ENCODE peak calls at places on chromosomes 6 and 20, in five cellular contexts. H is body of pancreas, C is aorta, G is esophagus squamous epithelium, I is cardiac muscle cell. Y is an unnamed sample.

GRCh38 chr20:887137-887536 is 29.0 kb downstream of the ANGPT4 start:
- DNase-seq in H (no peak), C (no peak), G (no peak), I (no peak), Y (peak; percentile 52)

GRCh38 chr6:71012871-71013456 is 56.1 kb upstream of the B3GAT2 start:
- DNase-seq in H (no peak), C (no peak), G (no peak), I (peak; percentile 70), Y (peak; percentile 21)

GRCh38 chr6:52399511-52400315 is 20.4 kb upstream of the EFHC1 start:
- DNase-seq in H (peak; percentile 35), C (no peak), G (no peak), I (peak; percentile 77), Y (peak; percentile 70)

GRCh38 chr20:38895098-38895949 is 30.9 kb upstream of the FAM83D start:
- DNase-seq in H (no peak), C (no peak), G (no peak), I (no peak), Y (no peak)

GRCh38 chr20:41064377-41064776 is 35.8 kb downstream of the TOP1 start:
- DNase-seq in H (no peak), C (no peak), G (no peak), I (no peak), Y (no peak)

GRCh38 chr6:92047886-92048285 is 1371.5 kb downstream of the EPHA7 start:
- DNase-seq in H (no peak), C (no peak), G (no peak), I (no peak), Y (no peak)

GRCh38 chr6:148177589-148178233 is 164.9 kb upstream of the SASH1 start:
- DNase-seq in H (peak; percentile 76), C (peak; percentile 75), G (no peak), I (peak; percentile 79), Y (peak; percentile 74)

GRCh38 chr6:136230219-136230980 is 19.7 kb downstream of the MTFR2 start:
- DNase-seq in H (no peak), C (no peak), G (no peak), I (no peak), Y (no peak)

GRCh38 chr6:33623895-33624381 is 2.8 kb downstream of the ITPR3 start:
- DNase-seq in H (no peak), C (no peak), G (no peak), I (no peak), Y (peak; percentile 50)

GRCh38 chr20:53176133-53176532 is 204.0 kb downstream of the TSHZ2 start:
- DNase-seq in H (no peak), C (no peak), G (no peak), I (no peak), Y (peak; percentile 64)

GRCh38 chr6:21587925-21588811 is 5.4 kb upstream of the SOX4 start:
- DNase-seq in H (peak; percentile 67), C (peak; percentile 68), G (no peak), I (peak; percentile 68), Y (peak; percentile 76)

GRCh38 chr20:4998160-4998651 is 3.1 kb downstream of the SLC23A2 start:
- DNase-seq in H (no peak), C (no peak), G (no peak), I (no peak), Y (peak; percentile 48)

GRCh38 chr6:107637914-107638313 is 148.0 kb downstream of the SOBP start:
- DNase-seq in H (no peak), C (no peak), G (no peak), I (no peak), Y (no peak)

GRCh38 chr6:80287112-80287511 is 180.6 kb downstream of the BCKDHB start:
- DNase-seq in H (no peak), C (no peak), G (no peak), I (no peak), Y (no peak)

GRCh38 chr20:34621383-34622367 is 55.2 kb downstream of the PIGU start:
- DNase-seq in H (no peak), C (no peak), G (no peak), I (peak; percentile 47), Y (no peak)

GRCh38 chr20:46954490-46955038 is 59.9 kb downstream of the EYA2 start:
- DNase-seq in H (no peak), C (no peak), G (no peak), I (peak; percentile 85), Y (no peak)

GRCh38 chr6:36444470-36444869 is 1.7 kb downstream of the KCTD20 start:
- DNase-seq in H (no peak), C (no peak), G (no peak), I (peak; percentile 97), Y (no peak)
- H3K4me3 ChIP-seq in H (no peak overlapping the region), C (peak overlapping the region; percentile 96), G (no peak overlapping the region), I (peak overlapping the region; percentile 99), Y (no peak overlapping the region)

GRCh38 chr6:47019941-47020340 is 22.2 kb downstream of the ADGRF1 start:
- DNase-seq in H (no peak), C (no peak), G (no peak), I (no peak), Y (no peak)

GRCh38 chr6:47016916-47017315 is 25.2 kb downstream of the ADGRF1 start:
- DNase-seq in H (no peak), C (no peak), G (no peak), I (no peak), Y (no peak)

GRCh38 chr6:47009583-47009982 is 32.5 kb downstream of the ADGRF1 start:
- DNase-seq in H (no peak), C (no peak), G (no peak), I (peak; percentile 2), Y (no peak)

GRCh38 chr6:47016236-47016635 is 25.9 kb downstream of the ADGRF1 start:
- DNase-seq in H (no peak), C (no peak), G (no peak), I (no peak), Y (no peak)

GRCh38 chr6:47014401-47014800 is 27.7 kb downstream of the ADGRF1 start:
- DNase-seq in H (no peak), C (no peak), G (no peak), I (no peak), Y (no peak)
- H3K27me3 ChIP-seq in H (no peaks in the 10 kb centered on the region), C (no peaks in the 10 kb centered on the region), G (no peaks in the 10 kb centered on the region), I (no peaks in the 10 kb centered on the region), Y (no peaks in the 10 kb centered on the region)

GRCh38 chr20:51731771-51732453 is 36.3 kb downstream of the ATP9A start:
- DNase-seq in H (no peak), C (no peak), G (no peak), I (peak; percentile 28), Y (no peak)
- H3K4me3 ChIP-seq in H (no peak overlapping the region), C (no peak overlapping the region), G (no peak overlapping the region), I (no peak overlapping the region), Y (no peak overlapping the region)

GRCh38 chr6:93549868-93550267 is 130.5 kb upstream of the EPHA7 start:
- DNase-seq in H (no peak), C (no peak), G (no peak), I (no peak), Y (no peak)

GRCh38 chr6:93554018-93554417 is 134.7 kb upstream of the EPHA7 start:
- DNase-seq in H (no peak), C (no peak), G (no peak), I (no peak), Y (no peak)

GRCh38 chr6:93550551-93551276 is 131.4 kb upstream of the EPHA7 start:
- DNase-seq in H (no peak), C (no peak), G (no peak), I (no peak), Y (no peak)
- H3K27me3 ChIP-seq in H (no peaks in the 10 kb centered on the region), C (no peaks in the 10 kb centered on the region), G (no peaks in the 10 kb centered on the region), I (no peaks in the 10 kb centered on the region), Y (no peaks in the 10 kb centered on the region)

GRCh38 chr6:116954938-116955337 is 77.9 kb downstream of the RFX6 start:
- DNase-seq in H (peak; percentile 21), C (no peak), G (no peak), I (no peak), Y (no peak)

GRCh38 chr6:116955773-116956172 is 78.7 kb downstream of the RFX6 start:
- DNase-seq in H (no peak), C (no peak), G (no peak), I (no peak), Y (no peak)

GRCh38 chr6:116949964-116950363 is 72.9 kb downstream of the RFX6 start:
- DNase-seq in H (no peak), C (no peak), G (no peak), I (no peak), Y (no peak)

GRCh38 chr6:116948535-116949304 is 71.7 kb downstream of the RFX6 start:
- DNase-seq in H (no peak), C (no peak), G (no peak), I (no peak), Y (no peak)

DNA sequence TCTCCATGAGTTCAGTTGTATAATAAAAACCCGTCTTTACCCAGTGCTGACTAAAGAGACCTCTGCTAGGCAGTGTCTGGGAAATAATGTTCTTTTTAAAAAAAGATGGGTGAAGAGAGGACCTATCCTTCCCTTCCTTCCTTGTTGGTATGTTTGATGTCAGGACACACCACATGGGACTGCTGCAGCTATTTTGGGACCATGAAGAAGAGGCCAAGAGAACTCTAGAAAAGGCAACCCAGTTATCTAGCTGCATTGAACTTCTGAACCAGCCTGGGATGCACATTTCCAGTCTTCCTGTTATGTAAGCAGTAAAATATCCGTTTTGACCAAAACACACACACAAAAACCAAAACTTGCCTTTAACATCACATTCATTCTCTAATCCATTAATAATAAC is 77.3 kb downstream of the RFX6 start:
- DNase-seq in H (no peak), C (no peak), G (no peak), I (no peak), Y (no peak)
- H3K4me3 ChIP-seq in H (no peak overlapping the region), C (no peak overlapping the region), G (no peak overlapping the region), I (no peak overlapping the region), Y (no peak overlapping the region)

GRCh38 chr20:44691424-44692423 is 23.4 kb upstream of the CCN5 start:
- DNase-seq in H (no peak), C (peak; percentile 90), G (no peak), I (peak; percentile 56), Y (no peak)

GRCh38 chr20:44688053-44688625 is 27.0 kb upstream of the CCN5 start:
- DNase-seq in H (no peak), C (no peak), G (no peak), I (no peak), Y (no peak)

GRCh38 chr20:44686934-44687333 is 28.2 kb upstream of the CCN5 start:
- DNase-seq in H (no peak), C (no peak), G (no peak), I (no peak), Y (no peak)

GRCh38 chr20:44690781-44691423 is 24.3 kb upstream of the CCN5 start:
- DNase-seq in H (no peak), C (no peak), G (no peak), I (peak; percentile 71), Y (no peak)

GRCh38 chr20:44689809-44690208 is 25.4 kb upstream of the CCN5 start:
- DNase-seq in H (no peak), C (no peak), G (no peak), I (no peak), Y (no peak)
- H3K27me3 ChIP-seq in H (no peaks in the 10 kb centered on the region), C (no peaks in the 10 kb centered on the region), G (no peaks in the 10 kb centered on the region), I (no peaks in the 10 kb centered on the region), Y (no peaks in the 10 kb centered on the region)

GRCh38 chr20:37821691-37822655 is 81.0 kb upstream of the VSTM2L start:
- DNase-seq in H (no peak), C (no peak), G (no peak), I (peak; percentile 82), Y (no peak)
- H3K4me3 ChIP-seq in H (no peak overlapping the region), C (no peak overlapping the region), G (no peak overlapping the region), I (no peak overlapping the region), Y (no peak overlapping the region)

GRCh38 chr6:41512146-41512701 is 34.0 kb upstream of the FOXP4 start:
- DNase-seq in H (no peak), C (no peak), G (no peak), I (no peak), Y (no peak)
- H3K27me3 ChIP-seq in H (no peaks in the 10 kb centered on the region), C (no peaks in the 10 kb centered on the region), G (no peaks in the 10 kb centered on the region), I (no peaks in the 10 kb centered on the region), Y (peaks cover 28% of the 10 kb centered on the region)

Y was measured in H7.